ENCODE peak calls at places on chromosomes 16 and 17, in eight cellular contexts. P is GM23338, E is IMR-90, J is SK-N-SH, B is fibroblast of lung, X is astrocyte, T is H9, O is GM23248. N is an unnamed sample. For H4K20me1, the result is how much of the 10 kb centered on the place peaks cover.

GRCh38 chr16:59690216-59690615 is 956.1 kb upstream of the GOT2 start:
- DNase-seq in X (no peak), T (no peak), O (no peak), B (no peak), E (no peak), P (no peak), J (no peak), N (no peak)

GRCh38 chr17:7440823-7441174 is 1.5 kb downstream of the FGF11 start:
- DNase-seq in T (peak), J (peak), E (no peak), X (peak), B (peak), P (peak), O (peak), N (peak)

GRCh38 chr17:66371561-66371960 is 69.1 kb downstream of the PRKCA start:
- DNase-seq in T (no peak), E (no peak), P (no peak), O (peak), J (no peak), X (no peak), B (no peak), N (peak)

GRCh38 chr16:24668481-24669001 is 60.9 kb upstream of the TNRC6A start:
- DNase-seq in O (peak), B (peak), P (no peak), T (no peak), E (peak), J (no peak), X (peak), N (no peak)

GRCh38 chr17:3535253-3535995 is 22.2 kb downstream of the TRPV3 start:
- DNase-seq in T (peak), J (peak), P (peak), E (peak), O (peak), X (peak), B (peak), N (peak)

GRCh38 chr16:53726625-53727024 is 22.7 kb downstream of the FTO start:
- DNase-seq in X (no peak), E (peak), B (no peak), J (no peak), O (no peak), T (no peak), P (no peak), N (peak)

GRCh38 chr17:7393613-7394451 is 493 bp downstream of the PLSCR3 start:
- DNase-seq in J (peak), O (peak), B (no peak), T (peak), E (no peak), P (peak), X (no peak), N (peak)

GRCh38 chr17:76293106-76293505 is 15.0 kb downstream of the QRICH2 start:
- DNase-seq in P (no peak), B (no peak), T (no peak), X (no peak), E (no peak), J (no peak), O (no peak), N (no peak)

GRCh38 chr16:82203198-82203597 is 33.2 kb upstream of the MPHOSPH6 start:
- DNase-seq in X (no peak), T (no peak), J (no peak), P (no peak), E (no peak), O (no peak), B (no peak), N (no peak)

GRCh38 chr16:81866820-81867440 is 87.8 kb downstream of the PLCG2 start:
- DNase-seq in P (no peak), T (no peak), B (no peak), O (no peak), E (no peak), X (no peak), J (no peak), N (no peak)

GRCh38 chr16:66742409-66742808 is 9.0 kb downstream of the DYNC1LI2 start:
- DNase-seq in J (no peak), P (no peak), T (no peak), O (no peak), B (peak), X (peak), E (no peak), N (no peak)

GRCh38 chr16:20740007-20740883 is 1.4 kb downstream of the THUMPD1 start:
- DNase-seq in B (peak), X (no peak), O (peak), P (peak), E (no peak), J (peak), T (no peak), N (peak)

GRCh38 chr16:19375561-19376158 is 42.0 kb upstream of the TMC5 start:
- DNase-seq in X (no peak), J (peak), O (peak), E (peak), B (peak), P (peak), T (peak), N (peak)

GRCh38 chr16:81148277-81148676 is 52.1 kb upstream of the GCSH start:
- DNase-seq in J (no peak), E (no peak), T (no peak), B (no peak), O (no peak), P (no peak), X (no peak), N (no peak)

DNA sequence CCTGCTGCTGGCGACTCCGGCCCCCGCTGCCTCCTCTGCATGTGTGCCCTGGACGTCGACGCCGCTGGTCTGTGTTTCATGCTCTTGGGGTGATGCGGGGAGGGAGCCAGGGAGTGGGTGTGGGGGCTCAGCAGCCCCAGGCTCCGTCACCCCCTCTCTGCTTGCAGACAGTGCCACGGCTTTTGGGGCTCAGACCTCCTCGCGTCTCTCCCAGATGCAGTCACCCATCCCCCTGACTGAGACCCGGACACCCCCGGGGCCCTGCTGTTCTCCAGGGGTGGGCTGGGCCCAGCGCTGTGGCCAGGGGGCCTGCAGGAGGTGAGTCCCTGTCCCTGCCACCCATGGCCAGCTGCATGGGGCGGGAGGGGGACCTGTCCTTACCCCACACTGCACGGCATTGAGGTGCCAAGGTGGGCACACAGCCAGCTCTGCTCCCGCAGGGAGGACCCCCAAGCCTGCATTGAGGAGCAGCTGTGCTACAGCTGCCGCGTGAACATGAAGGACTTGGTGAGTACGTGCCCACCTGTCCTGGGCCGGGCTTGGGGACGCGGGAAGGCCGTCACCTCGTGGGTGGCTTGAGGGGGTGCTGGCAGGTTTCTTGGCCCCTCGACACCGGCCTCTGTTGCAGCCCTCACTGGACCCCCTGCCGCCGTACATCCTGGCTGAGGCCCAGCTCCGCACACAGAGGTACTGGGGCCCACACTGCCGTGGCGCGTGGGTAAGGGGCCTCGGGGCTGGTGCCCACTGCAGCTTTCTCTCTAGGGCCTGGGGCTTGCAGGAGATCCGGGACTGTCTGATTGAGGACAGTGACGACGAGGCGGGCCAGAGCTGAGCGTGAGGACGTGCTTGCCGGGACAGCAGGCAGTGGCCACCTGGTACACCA is 8.4 kb downstream of the CTU2 start:
- DNase-seq in X (no peak), E (no peak), P (no peak), B (no peak), T (no peak), J (no peak), O (no peak), N (no peak)
- H4K20me1 ChIP-seq in X (half or more), E (under half), P (under half), B (under half), T (under half), J (under half), O (under half), N (under half)

DNA sequence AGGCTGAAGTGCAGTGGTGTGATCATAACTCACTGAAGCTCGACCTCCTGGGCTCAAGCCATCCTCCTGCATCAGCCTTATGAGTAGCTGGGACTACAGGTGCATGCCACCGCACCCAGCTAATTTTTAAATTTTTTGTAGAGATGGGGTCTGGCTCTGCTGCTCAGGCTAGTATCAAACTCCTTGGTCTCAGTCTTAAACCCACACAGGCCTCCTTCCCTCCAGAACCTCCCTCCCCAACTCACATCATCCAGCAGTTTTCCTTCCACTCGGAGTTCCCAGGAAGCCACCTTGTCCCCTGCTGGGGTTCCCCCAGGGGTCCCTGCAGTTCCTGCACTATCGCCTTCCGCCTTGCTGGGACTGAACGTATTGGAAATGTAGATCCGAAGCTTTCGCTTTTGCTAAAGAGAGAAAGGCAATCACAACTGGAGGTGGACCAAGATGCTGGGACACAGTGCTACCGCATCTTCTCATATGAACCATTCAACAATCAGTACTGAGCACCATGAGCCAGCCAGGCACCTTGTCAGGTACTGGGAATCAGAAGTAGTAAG is 7.2 kb downstream of the SMARCD2 start:
- DNase-seq in P (no peak), T (no peak), E (no peak), O (no peak), B (no peak), J (no peak), X (no peak), N (no peak)
- H4K20me1 ChIP-seq in P (under half), T (under half), E (under half), O (under half), B (under half), J (under half), X (half or more), N (under half)

GRCh38 chr17:82237746-82238561 is 9.1 kb downstream of the SLC16A3 start:
- DNase-seq in P (no peak), X (no peak), O (peak), B (no peak), J (no peak), T (no peak), E (no peak), N (no peak)

GRCh38 chr17:82235775-82236141 is 6.9 kb downstream of the SLC16A3 start:
- DNase-seq in X (no peak), E (no peak), P (no peak), B (no peak), T (no peak), O (no peak), J (no peak), N (no peak)

GRCh38 chr17:82235056-82235774 is 6.4 kb downstream of the SLC16A3 start:
- DNase-seq in O (no peak), T (no peak), J (no peak), B (no peak), E (no peak), P (no peak), X (no peak), N (no peak)

GRCh38 chr17:82237083-82237745 is 8.4 kb downstream of the SLC16A3 start:
- DNase-seq in E (no peak), J (no peak), X (no peak), O (no peak), B (no peak), P (peak), T (peak), N (no peak)

GRCh38 chr17:82236142-82236971 is 7.5 kb downstream of the SLC16A3 start:
- DNase-seq in J (peak), B (peak), O (peak), P (peak), X (no peak), T (peak), E (peak), N (peak)
- H4K20me1 ChIP-seq in J (half or more), B (under half), O (under half), P (under half), X (half or more), T (under half), E (half or more), N (half or more)

DNA sequence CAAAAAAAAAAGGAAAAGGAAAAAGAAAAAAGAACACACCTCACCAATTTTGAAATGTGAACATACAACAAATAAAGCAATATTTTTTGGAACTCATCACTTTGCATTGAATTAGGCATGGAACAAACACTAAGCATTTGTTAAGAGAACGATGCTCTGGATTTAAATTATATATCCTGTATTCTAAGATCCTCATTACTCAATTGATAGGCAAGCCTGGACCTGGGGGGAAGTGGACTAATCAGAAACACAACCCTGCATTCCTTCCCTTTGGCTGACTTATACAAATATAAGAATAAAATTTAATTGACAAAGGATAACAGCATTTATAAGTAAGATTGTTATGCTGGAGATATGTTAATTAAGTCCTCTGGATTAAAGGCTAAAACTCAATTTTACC is 2.2 kb downstream of the GJC1 start:
- DNase-seq in P (no peak), T (no peak), J (no peak), X (no peak), E (no peak), B (no peak), O (no peak), N (no peak)
- H4K20me1 ChIP-seq in P (half or more), T (under half), J (under half), X (under half), E (under half), B (under half), O (under half), N (under half)